ENCODE peak calls at places on chromosomes 2 and 18, in seven cellular contexts. W is OCI-LY7; Y is KBM-7; C is stimulated activated naive CD4-positive, alpha-beta T cell; I is stimulated activated CD8-positive, alpha-beta memory T cell treated with anti-CD3 and anti-CD28 coated beads, Interleukin-2, amount 100 ng/mL, for 1 hour; T is GM23248; D is stimulated activated CD4-positive, alpha-beta T cell treated with anti-CD3 and anti-CD28 coated beads, Interleukin-12 subunit alpha, Interleukin-12 subunit beta, amount 100 ng/mL, for 24 hours. F is an unnamed sample.

GRCh38 chr2:176278927-176279326 is 9.7 kb downstream of the MTX2 start:
- DNase-seq in T (no peak), Y (no peak), I (no peak), D (no peak), W (no peak), C (no peak), F (no peak)

GRCh38 chr2:1459727-1460126 is 46.5 kb downstream of the TPO start:
- DNase-seq in Y (no peak), I (no peak), T (no peak), D (no peak), C (no peak), W (no peak), F (no peak)

GRCh38 chr2:61368687-61369665 is 101.9 kb downstream of the USP34 start:
- DNase-seq in I (no peak), T (no peak), W (no peak), Y (no peak), C (no peak), D (no peak), F (no peak)

GRCh38 chr2:61750624-61751023 is 103.2 kb downstream of the FAM161A start:
- DNase-seq in C (no peak), D (no peak), W (no peak), T (peak; percentile 52), I (no peak), Y (no peak), F (no peak)

GRCh38 chr2:26584656-26585055 is 56.5 kb downstream of the CIB4 start:
- DNase-seq in I (no peak), Y (no peak), T (no peak), W (no peak), C (no peak), D (no peak), F (no peak)

GRCh38 chr2:186687774-186688173 is 6.1 kb upstream of the FAM171B start:
- DNase-seq in I (no peak), T (no peak), D (no peak), W (peak; percentile 30), Y (peak; percentile 43), C (no peak), F (no peak)

GRCh38 chr18:8786766-8787670 is 81.7 kb downstream of the MTCL1 start:
- DNase-seq in W (no peak), C (no peak), Y (no peak), T (no peak), D (no peak), I (no peak), F (peak; percentile 42)

GRCh38 chr2:27435628-27436027 is 6.6 kb upstream of the KRTCAP3 start:
- DNase-seq in D (no peak), I (no peak), Y (no peak), C (no peak), T (no peak), W (no peak), F (no peak)

GRCh38 chr2:85012431-85012830 is 41.5 kb downstream of the KCMF1 start:
- DNase-seq in W (no peak), Y (no peak), C (no peak), D (no peak), T (no peak), I (no peak), F (no peak)

GRCh38 chr2:201129044-201129505 is 13.1 kb downstream of the CFLAR start:
- DNase-seq in W (peak; percentile 18), D (no peak), I (no peak), Y (peak; percentile 49), C (no peak), T (peak; percentile 82), F (no peak)

GRCh38 chr2:149858916-149859634 is 271.5 kb upstream of the MMADHC start:
- DNase-seq in Y (peak; percentile 20), I (no peak), T (peak; percentile 78), W (no peak), D (no peak), C (no peak), F (no peak)

GRCh38 chr2:225117061-225117716 is 74.9 kb upstream of the DOCK10 start:
- DNase-seq in Y (no peak), I (no peak), T (peak; percentile 71), W (no peak), D (no peak), C (no peak), F (no peak)

GRCh38 chr18:52348209-52348608 is 8.2 kb downstream of the DCC start:
- DNase-seq in C (no peak), Y (peak; percentile 11), T (peak; percentile 24), D (no peak), W (peak; percentile 7), I (no peak), F (no peak)

GRCh38 chr18:47930086-47930843 is at the start of gene SMAD2:
- DNase-seq in Y (peak; percentile 86), I (peak; percentile 54), T (peak; percentile 81), W (peak; percentile 71), D (peak; percentile 54), C (peak; percentile 73), F (no peak)

GRCh38 chr18:32760391-32760790 is 12.4 kb downstream of the KLHL14 start:
- DNase-seq in I (no peak), T (no peak), W (peak; percentile 91), D (no peak), C (no peak), Y (no peak), F (no peak)